ENCODE peak calls at places on chromosomes 2 and 18, in ten cellular contexts. B is effector memory CD8-positive, alpha-beta T cell; U is endothelial cell of umbilical vein; G is foreskin keratinocyte; D is non-pigmented ciliary epithelial cell; K is fibroblast of lung; E is NCI-H345; O is activated T-cell treated with anti-CD3 and anti-CD28 coated beads, Interleukin-2, amount 50 U/mL, for 72 hours; J is AG09309; F is activated naive CD4-positive, alpha-beta T cell treated with anti-CD3 and anti-CD28 coated beads for 36 hours. X is an unnamed sample.

GRCh38 chr2:191083546-191083945 is 67.2 kb downstream of the STAT4 start:
- DNase-seq in B (no peak), U (no peak), G (no peak), D (no peak), K (no peak), E (no peak), O (no peak), J (no peak), F (no peak), X (no peak)

GRCh38 chr2:96802281-96802595 is 13.8 kb upstream of the CNNM3 start:
- DNase-seq in B (peak), U (no peak), G (no peak), D (no peak), K (no peak), E (no peak), O (peak), J (no peak), F (peak), X (no peak)

GRCh38 chr2:231159306-231159705 is 34.5 kb upstream of the HTR2B start:
- DNase-seq in B (no peak), U (no peak), G (no peak), D (no peak), K (peak), E (no peak), O (no peak), J (no peak), F (no peak), X (no peak)

GRCh38 chr2:171703574-171704347 is 16.5 kb downstream of the DYNC1I2 start:
- DNase-seq in B (no peak), U (peak), G (no peak), D (no peak), K (peak), E (peak), O (peak), J (no peak), F (peak), X (peak)

GRCh38 chr2:26961603-26962184 is 8.7 kb upstream of the MAPRE3 start:
- DNase-seq in B (peak), U (peak), G (peak), D (no peak), K (peak), E (peak), O (peak), J (peak), F (peak), X (peak)

GRCh38 chr2:9392895-9393757 is 30.2 kb downstream of the ITGB1BP1 start:
- DNase-seq in B (no peak), U (peak), G (no peak), D (no peak), K (no peak), E (no peak), O (no peak), J (no peak), F (no peak), X (no peak)

GRCh38 chr18:12639990-12640880 is 17.7 kb downstream of the SPIRE1 start:
- DNase-seq in B (no peak), U (peak), G (peak), D (no peak), K (peak), E (no peak), O (no peak), J (no peak), F (no peak), X (peak)

GRCh38 chr2:38439807-38440300 is 62.8 kb upstream of the ATL2 start:
- DNase-seq in B (no peak), U (no peak), G (no peak), D (no peak), K (no peak), E (no peak), O (no peak), J (no peak), F (no peak), X (no peak)

GRCh38 chr2:231907765-231908164 is 18.4 kb downstream of the NPPC start:
- DNase-seq in B (no peak), U (no peak), G (no peak), D (no peak), K (no peak), E (no peak), O (no peak), J (no peak), F (no peak), X (no peak)

GRCh38 chr2:98458667-98459380 is 14.2 kb downstream of the INPP4A start:
- DNase-seq in B (no peak), U (no peak), G (no peak), D (no peak), K (no peak), E (no peak), O (no peak), J (no peak), F (no peak), X (no peak)

GRCh38 chr2:107591541-107591940 is 235.2 kb upstream of the RGPD4 start:
- DNase-seq in B (no peak), U (no peak), G (no peak), D (peak), K (no peak), E (no peak), O (no peak), J (peak), F (no peak), X (no peak)

GRCh38 chr2:138601438-138602165 is 100.0 kb downstream of the SPOPL start:
- DNase-seq in B (no peak), U (no peak), G (no peak), D (no peak), K (no peak), E (no peak), O (no peak), J (no peak), F (no peak), X (no peak)

GRCh38 chr2:9230051-9230802 is 23.6 kb downstream of the ASAP2 start:
- DNase-seq in B (no peak), U (no peak), G (no peak), D (no peak), K (peak), E (no peak), O (no peak), J (no peak), F (no peak), X (no peak)

GRCh38 chr2:161077367-161078210 is 82.6 kb upstream of the TANK start:
- DNase-seq in B (peak), U (peak), G (no peak), D (no peak), K (peak), E (no peak), O (peak), J (no peak), F (peak), X (peak)

GRCh38 chr2:149617476-149617875 is 29.9 kb upstream of the MMADHC start:
- DNase-seq in B (no peak), U (no peak), G (peak), D (no peak), K (peak), E (no peak), O (no peak), J (no peak), F (no peak), X (no peak)

GRCh38 chr2:58120626-58121229 is 74.1 kb downstream of the VRK2 start:
- DNase-seq in B (no peak), U (no peak), G (no peak), D (no peak), K (no peak), E (no peak), O (no peak), J (no peak), F (no peak), X (no peak)

X was measured in lung microvascular endothelial cell.